ENCODE peak calls at places on chromosomes 2 and 18, in seven cellular contexts. K is dorsolateral prefrontal cortex; Y is pancreas; I is CD8-positive, alpha-beta T cell; N is esophagus squamous epithelium; G is MCF 10A; R is brain microvascular endothelial cell. U is an unnamed sample.
A peak's percentile ranks its signal among the peaks of the same experiment; 100 is the strongest.

GRCh38 chr2:133240505-133241230 is 327.6 kb downstream of the NCKAP5 start:
- DNase-seq in K (no peak), Y (no peak), I (no peak), N (no peak), G (no peak), R (no peak), U (no peak)

GRCh38 chr2:54310314-54310713 is 54.3 kb upstream of the TSPYL6 start:
- DNase-seq in K (no peak), Y (no peak), I (no peak), N (no peak), G (peak; percentile 8), R (no peak), U (no peak)

GRCh38 chr2:224077773-224078507 is 38.9 kb upstream of the SERPINE2 start:
- DNase-seq in K (no peak), Y (no peak), I (no peak), N (no peak), G (no peak), R (peak; percentile 16), U (no peak)

GRCh38 chr2:63975437-63976124 is 43.6 kb downstream of the VPS54 start:
- DNase-seq in K (no peak), Y (no peak), I (no peak), N (no peak), G (no peak), R (no peak), U (no peak)

GRCh38 chr2:127884436-127884835 is 1.3 kb downstream of the AMMECR1L start:
- DNase-seq in K (no peak), Y (no peak), I (no peak), N (no peak), G (peak; percentile 22), R (peak; percentile 61), U (no peak)

GRCh38 chr18:44309185-44309584 is 371.5 kb upstream of the SETBP1 start:
- DNase-seq in K (no peak), Y (no peak), I (no peak), N (no peak), G (peak; percentile 15), R (no peak), U (no peak)

GRCh38 chr2:186347472-186347871 is 138.6 kb upstream of the ZC3H15 start:
- DNase-seq in K (no peak), Y (no peak), I (no peak), N (no peak), G (peak; percentile 39), R (peak; percentile 16), U (no peak)

GRCh38 chr2:192151848-192152247 is 42.9 kb downstream of the TMEFF2 start:
- DNase-seq in K (no peak), Y (no peak), I (no peak), N (no peak), G (no peak), R (peak; percentile 69), U (no peak)

GRCh38 chr2:239232195-239232578 is 168.6 kb downstream of the HDAC4 start:
- DNase-seq in K (no peak), Y (no peak), I (no peak), N (no peak), G (no peak), R (no peak), U (no peak)

GRCh38 chr18:1499265-1499664 is 594.6 kb downstream of the ADCYAP1 start:
- DNase-seq in K (no peak), Y (no peak), I (no peak), N (no peak), G (no peak), R (no peak), U (no peak)

GRCh38 chr2:214215107-214215506 is 195.7 kb upstream of the VWC2L start:
- DNase-seq in K (no peak), Y (no peak), I (no peak), N (no peak), G (peak; percentile 21), R (no peak), U (no peak)

GRCh38 chr2:238504181-238504711 is 77.5 kb downstream of the ASB1 start:
- DNase-seq in K (peak; percentile 17), Y (no peak), I (no peak), N (no peak), G (no peak), R (no peak), U (no peak)

GRCh38 chr2:893311-893710 is 57.3 kb upstream of the SNTG2 start:
- DNase-seq in K (no peak), Y (peak; percentile 75), I (no peak), N (no peak), G (peak; percentile 24), R (no peak), U (peak; percentile 64)

GRCh38 chr2:205685314-205686230 is 3.3 kb downstream of the NRP2 start:
- DNase-seq in K (no peak), Y (no peak), I (no peak), N (no peak), G (peak; percentile 83), R (no peak), U (peak; percentile 77)

GRCh38 chr18:21826196-21826595 is 85.6 kb downstream of the MIB1 start:
- DNase-seq in K (no peak), Y (no peak), I (no peak), N (no peak), G (peak; percentile 38), R (no peak), U (no peak)

GRCh38 chr2:231530099-231531085 is at the start of gene NMUR1:
- DNase-seq in K (no peak), Y (peak; percentile 75), I (peak; percentile 59), N (no peak), G (no peak), R (no peak), U (no peak)

GRCh38 chr2:186853871-186854435 is 5.0 kb upstream of the ZSWIM2 start:
- DNase-seq in K (no peak), Y (no peak), I (no peak), N (no peak), G (no peak), R (no peak), U (no peak)

GRCh38 chr18:70462078-70462439 is 173.2 kb downstream of the SOCS6 start:
- DNase-seq in K (no peak), Y (no peak), I (no peak), N (no peak), G (no peak), R (no peak), U (no peak)

GRCh38 chr18:55731594-55732042 is 143.6 kb upstream of the TCF4 start:
- DNase-seq in K (no peak), Y (no peak), I (no peak), N (no peak), G (peak; percentile 6), R (peak; percentile 35), U (no peak)

GRCh38 chr2:241507430-241508239 is 749 bp downstream of the STK25 start:
- DNase-seq in K (no peak), Y (no peak), I (peak; percentile 25), N (no peak), G (peak; percentile 41), R (no peak), U (peak; percentile 74)

GRCh38 chr2:63081404-63081803 is 30.8 kb downstream of the OTX1 start:
- DNase-seq in K (no peak), Y (no peak), I (no peak), N (no peak), G (no peak), R (no peak), U (no peak)

GRCh38 chr18:3608488-3608887 is 158.5 kb downstream of the TGIF1 start:
- DNase-seq in K (no peak), Y (no peak), I (no peak), N (no peak), G (no peak), R (no peak), U (no peak)

GRCh38 chr2:69118609-69119008 is 105.6 kb downstream of the ANTXR1 start:
- DNase-seq in K (no peak), Y (no peak), I (no peak), N (no peak), G (no peak), R (peak; percentile 32), U (no peak)

GRCh38 chr2:200471324-200471848 is 38.5 kb downstream of the KCTD18 start:
- DNase-seq in K (peak; percentile 48), Y (no peak), I (peak; percentile 27), N (no peak), G (peak; percentile 36), R (no peak), U (no peak)
- TF ChIP-seq CTCF in K (peak; percentile 73), Y (no peak), I (peak; percentile 61), N (peak; percentile 54), G (peak; percentile 45), R (peak; percentile 61), U (peak; percentile 49)

DNA sequence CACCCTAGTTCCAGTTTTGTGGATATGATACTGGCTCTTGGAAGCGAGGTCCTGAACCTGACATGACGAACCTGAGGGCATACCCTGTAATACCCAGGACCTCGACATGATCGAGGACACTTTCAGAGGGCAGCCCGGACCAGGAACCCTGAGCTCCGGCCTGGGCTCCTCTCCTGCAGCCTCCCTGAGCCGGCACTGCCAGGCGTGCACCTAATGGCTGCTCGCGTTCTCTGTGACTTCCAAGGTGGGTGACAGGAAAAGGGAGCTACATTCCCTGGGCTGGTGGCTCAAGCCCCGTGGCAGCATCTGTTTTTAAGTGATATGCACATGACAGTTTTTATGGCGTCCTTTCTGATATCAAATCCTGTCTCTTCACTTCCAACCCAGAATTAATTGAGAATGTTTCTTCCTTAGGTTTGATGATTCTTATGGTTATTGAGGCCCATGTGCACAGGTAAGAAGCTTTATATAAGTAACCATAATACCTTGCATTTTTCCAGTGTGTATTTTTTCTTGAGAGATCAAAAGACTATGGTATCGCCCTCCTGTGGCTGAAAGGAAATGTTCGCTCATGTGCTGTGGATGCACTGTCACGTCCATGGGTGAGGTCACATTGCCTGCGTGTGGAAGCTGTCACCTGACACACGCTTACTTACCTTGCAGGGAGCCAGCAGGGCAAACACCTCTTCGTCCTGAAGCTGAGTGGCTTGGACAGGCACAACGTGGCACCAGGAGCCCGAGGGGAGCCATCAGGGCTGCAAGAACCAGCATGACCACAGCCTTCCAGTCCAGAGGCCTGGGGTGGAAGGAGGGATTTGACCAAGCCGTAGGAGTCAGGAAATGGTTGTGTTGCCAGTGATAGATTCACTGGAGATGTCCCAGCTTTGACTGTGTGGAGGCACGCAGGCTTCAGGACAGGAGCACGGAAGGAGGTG is 367.4 kb upstream of the MYT1L start:
- DNase-seq in K (no peak), Y (no peak), I (no peak), N (no peak), G (no peak), R (no peak), U (no peak)
- TF ChIP-seq CTCF in K (no peak), Y (no peak), I (no peak), N (peak; percentile 41), G (no peak), R (no peak), U (peak; percentile 6)

GRCh38 chr18:65968605-65969004 is 217.8 kb downstream of the CDH7 start:
- DNase-seq in K (no peak), Y (no peak), I (no peak), N (no peak), G (peak; percentile 13), R (no peak), U (no peak)
- TF ChIP-seq CTCF in K (peak; percentile 11), Y (no peak), I (no peak), N (no peak), G (peak; percentile 19), R (peak; percentile 65), U (peak; percentile 28)

GRCh38 chr2:193496786-193497185 is 1302.1 kb upstream of the TMEFF2 start:
- DNase-seq in K (no peak), Y (no peak), I (no peak), N (no peak), G (no peak), R (no peak), U (no peak)

GRCh38 chr2:193505620-193506019 is 1310.9 kb upstream of the TMEFF2 start:
- DNase-seq in K (no peak), Y (no peak), I (no peak), N (no peak), G (no peak), R (no peak), U (no peak)

GRCh38 chr2:193506035-193506434 is 1311.3 kb upstream of the TMEFF2 start:
- DNase-seq in K (no peak), Y (no peak), I (no peak), N (no peak), G (no peak), R (no peak), U (no peak)

GRCh38 chr2:193502363-193503035 is 1307.8 kb upstream of the TMEFF2 start:
- DNase-seq in K (no peak), Y (no peak), I (no peak), N (no peak), G (no peak), R (no peak), U (no peak)
- TF ChIP-seq CTCF in K (no peak), Y (no peak), I (no peak), N (no peak), G (no peak), R (no peak), U (no peak)